ENCODE peak calls at places on chromosomes 11 and 22, in nine cellular contexts. N, U, K, F, C, S, G, V and B are unnamed samples. For H3K4me1, the result is how much of the 10 kb centered on the place peaks cover.

GRCh38 chr11:18081551-18081950 is 24.3 kb downstream of the SAAL1 start:
- DNase-seq in U (no peak), S (no peak), K (no peak), V (no peak), G (no peak), F (no peak), N (no peak), C (no peak), B (no peak)

GRCh38 chr11:43393765-43394355 is 35.1 kb downstream of the TTC17 start:
- DNase-seq in V (no peak), C (peak), U (no peak), K (no peak), G (no peak), N (no peak), F (no peak), S (no peak), B (no peak)

GRCh38 chr11:105181521-105181920 is 42.0 kb upstream of the CARD18 start:
- DNase-seq in S (no peak), C (no peak), N (no peak), K (no peak), V (no peak), G (no peak), U (no peak), F (no peak), B (no peak)

GRCh38 chr22:30717331-30717921 is 22.8 kb downstream of the OSBP2 start:
- DNase-seq in C (no peak), F (no peak), G (peak), K (peak), V (no peak), U (no peak), N (no peak), S (no peak), B (no peak)

GRCh38 chr22:29204617-29205183 is 996 bp upstream of the EMID1 start:
- DNase-seq in F (no peak), V (no peak), U (no peak), K (no peak), N (no peak), S (no peak), G (no peak), C (no peak), B (no peak)

GRCh38 chr22:28000361-28000760 is 81.3 kb upstream of the PITPNB start:
- DNase-seq in F (no peak), N (no peak), V (no peak), K (no peak), G (no peak), C (no peak), S (no peak), U (no peak), B (no peak)

GRCh38 chr11:31680770-31681169 is 130.4 kb downstream of the PAX6 start:
- DNase-seq in G (no peak), V (no peak), N (no peak), C (no peak), U (no peak), F (no peak), K (no peak), S (no peak), B (no peak)

GRCh38 chr11:72144807-72145565 is 9.5 kb downstream of the FOLR3 start:
- DNase-seq in V (no peak), S (no peak), F (no peak), K (no peak), U (no peak), G (peak), C (no peak), N (no peak), B (no peak)

GRCh38 chr11:133930767-133931448 is 25.9 kb downstream of the IGSF9B start:
- DNase-seq in G (no peak), C (no peak), N (no peak), V (no peak), S (no peak), F (no peak), K (no peak), U (no peak), B (no peak)

GRCh38 chr11:77182542-77183420 is 54.7 kb downstream of the MYO7A start:
- DNase-seq in C (no peak), V (no peak), U (no peak), F (no peak), G (no peak), K (no peak), S (no peak), N (no peak), B (no peak)

GRCh38 chr11:47518212-47518959 is 34.5 kb downstream of the CELF1 start:
- DNase-seq in F (no peak), N (no peak), K (no peak), S (no peak), G (no peak), V (no peak), U (no peak), C (no peak), B (no peak)
- H3K4me1 ChIP-seq in F (under half), N (under half), K (half or more), S (under half), G (under half), V (under half), U (under half), C (half or more), B (half or more)

GRCh38 chr11:252666-253065 is 15.9 kb downstream of the PSMD13 start:
- DNase-seq in G (no peak), S (no peak), C (no peak), U (no peak), N (no peak), V (no peak), K (no peak), F (no peak), B (no peak)

GRCh38 chr11:251550-251949 is 14.8 kb downstream of the PSMD13 start:
- DNase-seq in K (no peak), C (no peak), G (no peak), F (no peak), S (no peak), N (no peak), V (no peak), U (no peak), B (no peak)

GRCh38 chr11:255176-255575 is 18.4 kb downstream of the PSMD13 start:
- DNase-seq in N (no peak), G (no peak), V (no peak), S (no peak), U (no peak), F (no peak), C (no peak), K (no peak), B (no peak)

GRCh38 chr11:253886-254270 is 17.1 kb downstream of the PSMD13 start:
- DNase-seq in C (no peak), S (no peak), K (no peak), U (no peak), F (no peak), G (no peak), N (no peak), V (no peak), B (no peak)

DNA sequence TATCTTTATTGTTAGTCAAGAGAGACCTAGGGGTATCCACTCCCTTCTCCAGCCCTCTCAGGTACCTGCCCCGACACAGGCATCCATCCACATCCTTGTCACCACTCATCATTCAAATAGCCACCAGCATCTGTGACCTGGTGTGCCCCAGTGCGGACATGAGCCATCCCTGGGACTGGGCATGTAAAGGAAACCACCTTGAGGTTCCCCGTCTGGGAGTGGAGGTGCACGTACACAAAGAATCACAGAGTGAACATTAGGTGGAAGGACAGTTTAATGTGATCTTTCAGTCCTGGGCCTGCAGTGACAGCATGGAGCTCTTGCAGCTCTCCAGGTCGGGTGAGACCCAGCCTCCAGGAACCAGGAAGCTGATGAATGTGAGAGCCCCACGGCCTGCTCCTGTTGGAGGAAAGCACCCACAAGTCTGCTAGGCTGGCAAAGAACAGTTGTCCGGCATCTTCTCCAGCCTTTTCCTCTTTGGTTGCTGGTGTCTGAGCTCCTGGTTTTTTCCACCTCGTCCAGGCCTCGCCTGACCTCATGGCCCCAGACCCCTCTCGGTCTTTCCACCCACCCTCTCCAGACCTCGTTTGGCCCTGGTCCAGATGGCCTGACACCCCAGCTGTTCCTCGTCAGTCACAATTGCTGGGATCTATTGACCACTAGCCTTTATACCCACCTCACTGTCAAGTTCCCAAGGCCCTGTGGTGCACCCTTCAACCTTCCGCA is 16.5 kb downstream of the PSMD13 start:
- DNase-seq in S (no peak), F (no peak), K (no peak), V (no peak), U (no peak), C (no peak), G (no peak), N (no peak), B (no peak)
- H3K4me1 ChIP-seq in S (under half), F (under half), K (under half), V (under half), U (under half), C (under half), G (under half), N (under half), B (under half)

GRCh38 chr11:28773606-28774005 is 665.4 kb downstream of the METTL15 start:
- DNase-seq in U (no peak), V (no peak), F (no peak), C (no peak), G (no peak), K (no peak), N (no peak), S (no peak), B (no peak)

GRCh38 chr11:28777126-28777525 is 668.9 kb downstream of the METTL15 start:
- DNase-seq in C (no peak), S (no peak), V (no peak), F (no peak), G (no peak), U (no peak), N (no peak), K (no peak), B (no peak)
- H3K4me1 ChIP-seq in C (under half), S (under half), V (under half), F (under half), G (under half), U (under half), N (under half), K (under half), B (under half)

GRCh38 chr11:63840356-63841060 is 1.6 kb downstream of the MARK2 start:
- DNase-seq in S (no peak), V (no peak), G (peak), K (no peak), U (peak), C (no peak), N (no peak), F (no peak), B (peak)

GRCh38 chr11:63841554-63841953 is 2.6 kb downstream of the MARK2 start:
- DNase-seq in N (no peak), C (peak), F (peak), S (no peak), U (no peak), G (peak), V (no peak), K (no peak), B (no peak)

GRCh38 chr11:63845911-63846310 is 7.0 kb downstream of the MARK2 start:
- DNase-seq in U (no peak), C (no peak), N (no peak), K (no peak), F (no peak), G (no peak), V (no peak), S (no peak), B (no peak)

GRCh38 chr11:63845305-63845704 is 6.4 kb downstream of the MARK2 start:
- DNase-seq in G (peak), U (no peak), F (no peak), S (no peak), V (no peak), N (no peak), K (no peak), C (no peak), B (no peak)

GRCh38 chr11:63843042-63843441 is 4.1 kb downstream of the MARK2 start:
- DNase-seq in S (no peak), C (no peak), K (no peak), F (peak), V (no peak), N (no peak), G (no peak), U (no peak), B (no peak)
- H3K4me1 ChIP-seq in S (under half), C (half or more), K (half or more), F (under half), V (half or more), N (under half), G (under half), U (under half), B (half or more)